ENCODE peak calls at places on chromosomes 1 and 21, in ten cellular contexts. One of them, this sample, is unnamed.

GRCh38 chr1:110133436-110133835 is 16.9 kb upstream of the SLC6A17 start:
- DNase-seq in activated CD8-positive, alpha-beta memory T cell treated with anti-CD3 and anti-CD28 coated beads, Interleukin-2, amount 50 U/mL, for 48 hours: no peak
- DNase-seq in activated CD8-positive, alpha-beta T cell treated with anti-CD3 and anti-CD28 coated beads for 36 hours: no peak
- DNase-seq in fibroblast of the aortic adventitia: peak; percentile 85
- DNase-seq in T follicular helper cell: no peak
- DNase-seq in iris pigment epithelial cell: no peak
- DNase-seq in posterior vena cava: no peak
- DNase-seq in brain microvascular endothelial cell: no peak
- DNase-seq in activated gamma-delta T cell: no peak
- DNase-seq in caudate nucleus: no peak
- DNase-seq in this sample: no peak

GRCh38 chr1:193111641-193112090 is 6.5 kb upstream of the GLRX2 start:
- DNase-seq in activated CD8-positive, alpha-beta memory T cell treated with anti-CD3 and anti-CD28 coated beads, Interleukin-2, amount 50 U/mL, for 48 hours: no peak
- DNase-seq in activated CD8-positive, alpha-beta T cell treated with anti-CD3 and anti-CD28 coated beads for 36 hours: no peak
- DNase-seq in fibroblast of the aortic adventitia: peak; percentile 89
- DNase-seq in T follicular helper cell: no peak
- DNase-seq in iris pigment epithelial cell: peak; percentile 90
- DNase-seq in posterior vena cava: peak; percentile 89
- DNase-seq in brain microvascular endothelial cell: peak; percentile 86
- DNase-seq in activated gamma-delta T cell: no peak
- DNase-seq in caudate nucleus: no peak
- DNase-seq in this sample: no peak

GRCh38 chr1:167128261-167129227 is 34.7 kb downstream of the STYXL2 start:
- DNase-seq in activated CD8-positive, alpha-beta memory T cell treated with anti-CD3 and anti-CD28 coated beads, Interleukin-2, amount 50 U/mL, for 48 hours: no peak
- DNase-seq in activated CD8-positive, alpha-beta T cell treated with anti-CD3 and anti-CD28 coated beads for 36 hours: no peak
- DNase-seq in fibroblast of the aortic adventitia: no peak
- DNase-seq in T follicular helper cell: no peak
- DNase-seq in iris pigment epithelial cell: no peak
- DNase-seq in posterior vena cava: no peak
- DNase-seq in brain microvascular endothelial cell: no peak
- DNase-seq in activated gamma-delta T cell: no peak
- DNase-seq in caudate nucleus: no peak
- DNase-seq in this sample: no peak

GRCh38 chr21:26288033-26288432 is 117.5 kb upstream of the APP start:
- DNase-seq in activated CD8-positive, alpha-beta memory T cell treated with anti-CD3 and anti-CD28 coated beads, Interleukin-2, amount 50 U/mL, for 48 hours: no peak
- DNase-seq in activated CD8-positive, alpha-beta T cell treated with anti-CD3 and anti-CD28 coated beads for 36 hours: no peak
- DNase-seq in fibroblast of the aortic adventitia: no peak
- DNase-seq in T follicular helper cell: no peak
- DNase-seq in iris pigment epithelial cell: no peak
- DNase-seq in posterior vena cava: no peak
- DNase-seq in brain microvascular endothelial cell: no peak
- DNase-seq in activated gamma-delta T cell: no peak
- DNase-seq in caudate nucleus: no peak
- DNase-seq in this sample: no peak

GRCh38 chr1:113191579-113192076 is 118.6 kb downstream of the LRIG2 start:
- DNase-seq in activated CD8-positive, alpha-beta memory T cell treated with anti-CD3 and anti-CD28 coated beads, Interleukin-2, amount 50 U/mL, for 48 hours: no peak
- DNase-seq in activated CD8-positive, alpha-beta T cell treated with anti-CD3 and anti-CD28 coated beads for 36 hours: no peak
- DNase-seq in fibroblast of the aortic adventitia: no peak
- DNase-seq in T follicular helper cell: no peak
- DNase-seq in iris pigment epithelial cell: no peak
- DNase-seq in posterior vena cava: no peak
- DNase-seq in brain microvascular endothelial cell: no peak
- DNase-seq in activated gamma-delta T cell: no peak
- DNase-seq in caudate nucleus: peak; percentile 25
- DNase-seq in this sample: no peak

GRCh38 chr1:226674892-226675719 is 64.0 kb downstream of the ITPKB start:
- DNase-seq in activated CD8-positive, alpha-beta memory T cell treated with anti-CD3 and anti-CD28 coated beads, Interleukin-2, amount 50 U/mL, for 48 hours: no peak
- DNase-seq in activated CD8-positive, alpha-beta T cell treated with anti-CD3 and anti-CD28 coated beads for 36 hours: peak; percentile 91
- DNase-seq in fibroblast of the aortic adventitia: no peak
- DNase-seq in T follicular helper cell: peak; percentile 75
- DNase-seq in iris pigment epithelial cell: no peak
- DNase-seq in posterior vena cava: no peak
- DNase-seq in brain microvascular endothelial cell: no peak
- DNase-seq in activated gamma-delta T cell: no peak
- DNase-seq in caudate nucleus: no peak
- DNase-seq in this sample: peak; percentile 71

GRCh38 chr1:181112071-181112929 is 23.8 kb downstream of the IER5 start:
- DNase-seq in activated CD8-positive, alpha-beta memory T cell treated with anti-CD3 and anti-CD28 coated beads, Interleukin-2, amount 50 U/mL, for 48 hours: no peak
- DNase-seq in activated CD8-positive, alpha-beta T cell treated with anti-CD3 and anti-CD28 coated beads for 36 hours: no peak
- DNase-seq in fibroblast of the aortic adventitia: peak; percentile 99
- DNase-seq in T follicular helper cell: no peak
- DNase-seq in iris pigment epithelial cell: peak; percentile 100
- DNase-seq in posterior vena cava: peak; percentile 92
- DNase-seq in brain microvascular endothelial cell: peak; percentile 95
- DNase-seq in activated gamma-delta T cell: no peak
- DNase-seq in caudate nucleus: no peak
- DNase-seq in this sample: no peak

GRCh38 chr1:47194314-47194713 is 4.5 kb upstream of the PDZK1IP1 start:
- DNase-seq in activated CD8-positive, alpha-beta memory T cell treated with anti-CD3 and anti-CD28 coated beads, Interleukin-2, amount 50 U/mL, for 48 hours: peak; percentile 15
- DNase-seq in activated CD8-positive, alpha-beta T cell treated with anti-CD3 and anti-CD28 coated beads for 36 hours: no peak
- DNase-seq in fibroblast of the aortic adventitia: no peak
- DNase-seq in T follicular helper cell: no peak
- DNase-seq in iris pigment epithelial cell: no peak
- DNase-seq in posterior vena cava: no peak
- DNase-seq in brain microvascular endothelial cell: no peak
- DNase-seq in activated gamma-delta T cell: no peak
- DNase-seq in caudate nucleus: no peak
- DNase-seq in this sample: no peak

GRCh38 chr1:119366424-119366823 is 2.2 kb upstream of the HAO2 start:
- DNase-seq in activated CD8-positive, alpha-beta memory T cell treated with anti-CD3 and anti-CD28 coated beads, Interleukin-2, amount 50 U/mL, for 48 hours: no peak
- DNase-seq in activated CD8-positive, alpha-beta T cell treated with anti-CD3 and anti-CD28 coated beads for 36 hours: no peak
- DNase-seq in fibroblast of the aortic adventitia: no peak
- DNase-seq in T follicular helper cell: no peak
- DNase-seq in iris pigment epithelial cell: no peak
- DNase-seq in posterior vena cava: no peak
- DNase-seq in brain microvascular endothelial cell: no peak
- DNase-seq in activated gamma-delta T cell: no peak
- DNase-seq in caudate nucleus: no peak
- DNase-seq in this sample: no peak

GRCh38 chr21:25457411-25457810 is 149.9 kb downstream of the MRPL39 start:
- DNase-seq in activated CD8-positive, alpha-beta memory T cell treated with anti-CD3 and anti-CD28 coated beads, Interleukin-2, amount 50 U/mL, for 48 hours: no peak
- DNase-seq in activated CD8-positive, alpha-beta T cell treated with anti-CD3 and anti-CD28 coated beads for 36 hours: no peak
- DNase-seq in fibroblast of the aortic adventitia: peak; percentile 72
- DNase-seq in T follicular helper cell: no peak
- DNase-seq in iris pigment epithelial cell: peak; percentile 87
- DNase-seq in posterior vena cava: no peak
- DNase-seq in brain microvascular endothelial cell: peak; percentile 39
- DNase-seq in activated gamma-delta T cell: no peak
- DNase-seq in caudate nucleus: no peak
- DNase-seq in this sample: no peak

This sample was measured in GM19239.